ENCODE peak calls at places on chromosomes 7 and 10, in seven cellular contexts. A is colonic mucosa, Z is transverse colon, Q is esophagus squamous epithelium, B is heart left ventricle, G is tibial artery, K is endothelial cell of umbilical vein. R is an unnamed sample.

GRCh38 chr7:1257863-1258262 is 25.2 kb downstream of the UNCX start:
- DNase-seq in A (no peak), Z (no peak), Q (no peak), B (no peak), G (no peak), K (no peak), R (peak; percentile 34)

GRCh38 chr10:31268616-31269303 is 50.3 kb upstream of the ZEB1 start:
- DNase-seq in A (no peak), Z (no peak), Q (no peak), B (no peak), G (no peak), K (no peak), R (no peak)

GRCh38 chr10:24503627-24504320 is 219.9 kb downstream of the ARHGAP21 start:
- DNase-seq in A (peak; percentile 74), Z (peak; percentile 65), Q (no peak), B (no peak), G (no peak), K (peak; percentile 33), R (no peak)

GRCh38 chr7:70353310-70353947 is 755.2 kb downstream of the AUTS2 start:
- DNase-seq in A (no peak), Z (no peak), Q (no peak), B (no peak), G (no peak), K (no peak), R (no peak)

GRCh38 chr10:73768881-73769280 is 13.0 kb upstream of the CHCHD1 start:
- DNase-seq in A (no peak), Z (peak; percentile 36), Q (no peak), B (no peak), G (no peak), K (no peak), R (no peak)

GRCh38 chr7:88761779-88762178 is 2.3 kb downstream of the ZNF804B start:
- DNase-seq in A (no peak), Z (no peak), Q (no peak), B (no peak), G (no peak), K (no peak), R (no peak)

GRCh38 chr10:78375854-78376785 is 342.5 kb downstream of the RPS24 start:
- DNase-seq in A (no peak), Z (no peak), Q (no peak), B (no peak), G (no peak), K (no peak), R (no peak)

GRCh38 chr10:117320050-117320665 is 55.1 kb downstream of the PDZD8 start:
- DNase-seq in A (no peak), Z (no peak), Q (no peak), B (no peak), G (no peak), K (peak; percentile 37), R (no peak)

GRCh38 chr7:22725585-22725984 is 1.4 kb upstream of the IL6 start:
- DNase-seq in A (no peak), Z (no peak), Q (no peak), B (no peak), G (no peak), K (no peak), R (no peak)

GRCh38 chr10:73537288-73537687 is 41.5 kb upstream of the PPP3CB start:
- DNase-seq in A (no peak), Z (no peak), Q (no peak), B (no peak), G (no peak), K (no peak), R (no peak)

DNA sequence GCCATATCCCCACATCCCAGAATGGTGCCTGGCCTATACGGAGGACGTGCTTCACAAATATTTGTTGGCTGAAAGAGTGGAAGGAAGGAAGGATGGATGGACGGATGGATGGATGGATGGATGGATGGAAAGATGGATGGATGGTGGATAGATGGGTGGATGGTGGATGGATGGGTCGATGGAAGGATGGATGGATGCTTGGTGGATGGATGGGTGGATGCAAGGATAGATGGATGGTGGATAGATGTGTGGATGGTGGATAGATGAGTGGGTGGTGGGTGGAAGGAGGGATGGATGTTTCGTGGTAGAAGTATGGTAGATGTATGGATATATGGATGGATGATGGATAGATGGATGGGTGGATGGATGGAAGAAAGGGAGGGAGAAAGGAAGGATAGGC is 10.8 kb downstream of the CHAT start:
- DNase-seq in A (no peak), Z (no peak), Q (no peak), B (no peak), G (no peak), K (no peak), R (no peak)
- TF ChIP-seq CTCF in A (no peak), Z (no peak), Q (no peak), B (no peak), G (no peak), K (no peak), R (no peak)

GRCh38 chr7:45075871-45076796 is 12.6 kb downstream of the NACAD start:
- DNase-seq in A (no peak), Z (no peak), Q (no peak), B (no peak), G (no peak), K (no peak), R (no peak)
- H3K36me3 ChIP-seq in A (peaks cover 13% of the 10 kb centered on the region), Z (peaks cover 18% of the 10 kb centered on the region), Q (peaks cover 30% of the 10 kb centered on the region), B (peaks cover 67% of the 10 kb centered on the region), G (peaks cover 81% of the 10 kb centered on the region), K (peaks cover 4% of the 10 kb centered on the region), R (no peaks in the 10 kb centered on the region)

GRCh38 chr7:105734233-105734632 is 142.2 kb downstream of the ATXN7L1 start:
- DNase-seq in A (no peak), Z (no peak), Q (no peak), B (no peak), G (no peak), K (no peak), R (no peak)

GRCh38 chr7:105742787-105743186 is 133.6 kb downstream of the ATXN7L1 start:
- DNase-seq in A (no peak), Z (no peak), Q (no peak), B (no peak), G (no peak), K (no peak), R (no peak)

GRCh38 chr7:105743351-105743812 is 133.0 kb downstream of the ATXN7L1 start:
- DNase-seq in A (no peak), Z (no peak), Q (no peak), B (no peak), G (no peak), K (no peak), R (no peak)

GRCh38 chr7:105741993-105742392 is 134.4 kb downstream of the ATXN7L1 start:
- DNase-seq in A (no peak), Z (no peak), Q (no peak), B (no peak), G (no peak), K (no peak), R (no peak)

DNA sequence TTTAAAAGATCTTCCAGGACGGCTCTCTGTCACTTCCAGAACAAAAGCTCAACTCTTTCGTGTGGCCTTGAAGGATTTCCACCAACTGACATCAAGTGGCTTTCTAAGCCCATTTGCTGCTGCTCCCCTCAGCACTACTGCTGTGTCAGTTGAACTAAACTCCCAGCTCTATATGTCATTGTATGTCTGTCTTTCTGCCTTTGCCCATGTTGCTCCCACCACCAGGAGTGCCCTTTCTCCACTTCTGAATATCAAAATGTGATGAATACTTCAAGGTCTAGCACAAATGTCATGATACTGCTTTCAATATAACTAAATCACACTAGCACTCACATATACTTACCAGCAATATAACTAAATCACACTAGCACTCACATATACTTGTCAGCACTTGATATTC is 138.3 kb downstream of the ATXN7L1 start:
- DNase-seq in A (no peak), Z (no peak), Q (no peak), B (no peak), G (no peak), K (no peak), R (no peak)
- TF ChIP-seq CTCF in A (no peak), Z (no peak), Q (no peak), B (no peak), G (no peak), K (no peak), R (no peak)

DNA sequence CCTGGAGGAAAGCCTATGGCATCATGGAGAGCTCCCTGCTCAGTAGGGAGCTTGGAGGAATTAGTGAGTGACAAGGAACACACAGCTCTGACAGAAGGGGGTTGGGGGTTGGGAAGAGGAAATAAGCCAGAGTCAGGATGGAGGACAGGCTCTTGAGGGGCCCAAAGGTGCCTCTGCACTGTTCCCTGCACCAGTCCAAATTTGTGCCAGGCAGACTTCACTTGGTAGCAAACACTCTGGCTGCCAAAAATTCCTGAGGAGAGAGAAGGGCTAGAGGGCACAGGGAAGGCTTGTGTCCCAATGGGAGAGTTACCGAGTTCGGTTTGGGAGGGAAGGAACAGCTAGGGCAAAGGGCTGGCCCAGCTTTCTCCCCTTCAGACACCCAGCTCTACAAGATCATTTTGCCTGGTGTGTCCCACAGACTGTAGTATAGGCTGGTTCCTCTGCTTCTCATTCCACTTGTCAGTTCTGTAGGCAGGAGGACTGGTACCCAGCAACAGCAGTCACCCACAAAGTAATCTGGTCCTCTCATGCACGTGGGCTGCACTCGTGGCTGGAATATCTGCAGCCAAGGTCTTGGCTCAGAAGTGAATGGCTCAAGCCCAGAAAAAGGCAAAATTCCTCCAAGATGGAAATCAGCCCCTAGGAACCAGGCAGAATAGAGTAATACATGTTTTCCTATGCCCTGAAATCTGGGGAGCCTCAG is 8.0 kb upstream of the KCNIP2 start:
- DNase-seq in A (no peak), Z (no peak), Q (no peak), B (no peak), G (no peak), K (no peak), R (no peak)
- H3K36me3 ChIP-seq in A (no peaks in the 10 kb centered on the region), Z (no peaks in the 10 kb centered on the region), Q (peaks cover 4% of the 10 kb centered on the region), B (peaks cover 24% of the 10 kb centered on the region), G (peaks cover 38% of the 10 kb centered on the region), K (no peaks in the 10 kb centered on the region), R (no peaks in the 10 kb centered on the region)

GRCh38 chr7:24005517-24005916 is 278.5 kb upstream of the NPY start:
- DNase-seq in A (no peak), Z (no peak), Q (no peak), B (no peak), G (no peak), K (no peak), R (no peak)
- TF ChIP-seq CTCF in A (no peak), Z (no peak), Q (no peak), B (no peak), G (no peak), K (no peak), R (no peak)

GRCh38 chr7:7581531-7582179 is 15.0 kb downstream of the MIOS start:
- DNase-seq in A (no peak), Z (no peak), Q (no peak), B (no peak), G (no peak), K (no peak), R (no peak)

GRCh38 chr7:7579638-7580037 is 13.0 kb downstream of the MIOS start:
- DNase-seq in A (no peak), Z (no peak), Q (no peak), B (no peak), G (no peak), K (no peak), R (no peak)

GRCh38 chr7:7577888-7578287 is 11.2 kb downstream of the MIOS start:
- DNase-seq in A (no peak), Z (no peak), Q (no peak), B (no peak), G (no peak), K (no peak), R (no peak)

GRCh38 chr7:7573701-7574100 is 7.0 kb downstream of the MIOS start:
- DNase-seq in A (no peak), Z (no peak), Q (no peak), B (no peak), G (no peak), K (no peak), R (no peak)

GRCh38 chr7:7576344-7576743 is 9.7 kb downstream of the MIOS start:
- DNase-seq in A (no peak), Z (no peak), Q (no peak), B (no peak), G (no peak), K (no peak), R (no peak)
- H3K36me3 ChIP-seq in A (no peaks in the 10 kb centered on the region), Z (no peaks in the 10 kb centered on the region), Q (no peaks in the 10 kb centered on the region), B (peaks cover 2% of the 10 kb centered on the region), G (peaks cover under 1% of the 10 kb centered on the region), K (no peaks in the 10 kb centered on the region), R (no peaks in the 10 kb centered on the region)